ENCODE peak calls at places on chromosomes 7 and 10, in six cellular contexts. W is GM23248; V is spleen; U is PC-3; S is uterus; I is CD4-positive, alpha-beta T cell. Q is an unnamed sample.

GRCh38 chr10:65723525-65723924 is 1202.3 kb upstream of the LRRTM3 start:
- DNase-seq in W (no peak), V (no peak), U (no peak), S (no peak), I (no peak), Q (no peak)

GRCh38 chr10:62850646-62851045 is 34.5 kb upstream of the EGR2 start:
- DNase-seq in W (no peak), V (no peak), U (no peak), S (no peak), I (no peak), Q (no peak)

GRCh38 chr7:46071076-46071475 is 150.0 kb upstream of the IGFBP3 start:
- DNase-seq in W (peak), V (no peak), U (no peak), S (no peak), I (no peak), Q (no peak)

GRCh38 chr10:6203331-6204062 is 765 bp downstream of the PFKFB3 start:
- DNase-seq in W (peak), V (peak), U (peak), S (peak), I (peak), Q (peak)

GRCh38 chr10:73039635-73040034 is 57.0 kb downstream of the P4HA1 start:
- DNase-seq in W (peak), V (no peak), U (peak), S (no peak), I (no peak), Q (peak)

GRCh38 chr10:14665304-14665703 is 109.4 kb downstream of the FAM107B start:
- DNase-seq in W (peak), V (no peak), U (peak), S (no peak), I (no peak), Q (no peak)

GRCh38 chr7:94223375-94224084 is 171.2 kb upstream of the COL1A2 start:
- DNase-seq in W (peak), V (no peak), U (peak), S (no peak), I (no peak), Q (no peak)

GRCh38 chr7:130420943-130421578 is 19.8 kb downstream of the CEP41 start:
- DNase-seq in W (peak), V (no peak), U (peak), S (no peak), I (no peak), Q (no peak)

GRCh38 chr10:104339469-104340098 is 1.3 kb upstream of the ITPRIP start:
- DNase-seq in W (peak), V (no peak), U (peak), S (peak), I (no peak), Q (no peak)

GRCh38 chr7:47635091-47636090 is 53.5 kb upstream of the TNS3 start:
- DNase-seq in W (no peak), V (no peak), U (peak), S (peak), I (no peak), Q (peak)

GRCh38 chr10:112000466-112000865 is 183.1 kb downstream of the GPAM start:
- DNase-seq in W (peak), V (no peak), U (no peak), S (no peak), I (no peak), Q (peak)

GRCh38 chr10:119517235-119518141 is 25.0 kb downstream of the RGS10 start:
- DNase-seq in W (peak), V (peak), U (peak), S (no peak), I (peak), Q (peak)

GRCh38 chr10:103814626-103815370 is 40.6 kb downstream of the SH3PXD2A start:
- DNase-seq in W (no peak), V (no peak), U (no peak), S (no peak), I (no peak), Q (no peak)

GRCh38 chr10:61761825-61762217 is 99.1 kb downstream of the CABCOCO1 start:
- DNase-seq in W (no peak), V (no peak), U (peak), S (no peak), I (no peak), Q (no peak)

GRCh38 chr10:4671451-4672145 is 154.4 kb upstream of the AKR1E2 start:
- DNase-seq in W (peak), V (no peak), U (peak), S (no peak), I (no peak), Q (no peak)

GRCh38 chr10:103793920-103794883 is 61.2 kb downstream of the SH3PXD2A start:
- DNase-seq in W (no peak), V (no peak), U (peak), S (peak), I (no peak), Q (no peak)

GRCh38 chr10:62027841-62028501 is 126.5 kb downstream of the ARID5B start:
- DNase-seq in W (peak), V (no peak), U (peak), S (no peak), I (no peak), Q (no peak)

GRCh38 chr7:110852156-110852858 is 238.6 kb upstream of the LRRN3 start:
- DNase-seq in W (no peak), V (no peak), U (peak), S (no peak), I (no peak), Q (no peak)

DNA sequence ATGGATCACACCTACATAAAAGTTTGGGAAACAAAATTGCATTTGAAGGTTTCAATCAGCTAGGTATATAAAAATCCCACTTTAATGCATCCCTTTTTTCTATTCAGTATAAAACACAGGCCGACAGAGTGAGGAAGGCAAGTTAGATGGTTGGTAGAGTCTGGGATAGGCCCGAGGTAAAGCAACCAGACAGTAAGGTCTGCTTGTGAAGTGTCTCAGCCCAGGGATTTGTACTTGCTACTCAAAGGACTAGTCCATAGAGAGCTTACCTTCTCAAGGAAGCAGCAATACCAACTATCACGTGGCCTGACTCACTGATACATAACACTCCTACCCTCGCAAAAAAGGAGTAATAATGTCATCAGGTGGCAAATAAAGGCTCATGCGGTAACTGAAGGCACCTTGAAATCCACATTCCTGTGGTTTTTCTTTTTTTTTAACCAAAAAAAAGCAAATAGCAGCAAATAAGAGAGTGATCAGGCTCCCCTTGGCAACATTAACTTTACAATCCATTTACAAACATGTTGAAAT is 56.2 kb upstream of the ATP6V0A4 start:
- DNase-seq in W (no peak), V (no peak), U (peak), S (no peak), I (no peak), Q (no peak)
- H3K27ac ChIP-seq in W (no peak), V (no peak), U (peak), S (no peak), I (no peak), Q (no peak)

DNA sequence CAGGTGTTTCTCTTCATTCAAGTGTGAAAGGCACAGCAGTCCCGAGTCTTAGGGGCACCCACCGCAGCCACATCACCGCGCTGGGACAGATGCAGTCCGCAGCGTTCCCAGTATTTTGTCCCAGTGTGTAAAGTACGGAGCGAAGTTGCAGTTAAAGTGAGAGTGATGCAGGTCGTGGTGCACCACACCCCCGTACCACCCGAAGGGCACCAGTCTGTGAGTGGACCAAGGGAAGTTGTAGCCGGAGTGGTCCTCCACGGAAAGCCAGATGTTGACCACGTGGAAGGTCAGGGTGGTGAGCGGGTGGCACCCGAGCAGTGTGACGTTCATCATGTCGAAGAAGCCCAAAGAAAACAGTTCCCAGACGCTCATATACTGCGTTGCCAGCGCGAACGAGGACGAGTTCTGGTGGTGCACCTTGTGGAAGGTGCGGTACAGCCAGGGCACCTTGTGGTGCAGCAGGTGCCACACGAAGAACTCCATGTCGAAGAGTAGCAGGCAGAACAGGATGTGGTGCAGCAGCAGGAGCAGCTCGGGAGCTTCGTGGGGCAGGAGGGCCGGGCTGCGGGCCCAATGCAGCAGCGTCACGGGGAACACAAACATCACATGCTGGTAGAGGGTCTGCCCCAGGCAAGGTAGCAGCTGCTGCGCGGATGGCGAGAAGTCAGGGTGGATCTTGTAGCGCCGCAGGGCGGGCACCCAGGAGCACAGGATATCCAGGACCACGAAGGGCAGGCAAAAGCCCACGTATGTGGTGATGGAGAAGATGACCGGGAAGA is 526 bp downstream of the CH25H start:
- DNase-seq in W (peak), V (peak), U (no peak), S (peak), I (peak), Q (no peak)
- H3K27ac ChIP-seq in W (peak), V (peak), U (no peak), S (peak), I (no peak), Q (no peak)

DNA sequence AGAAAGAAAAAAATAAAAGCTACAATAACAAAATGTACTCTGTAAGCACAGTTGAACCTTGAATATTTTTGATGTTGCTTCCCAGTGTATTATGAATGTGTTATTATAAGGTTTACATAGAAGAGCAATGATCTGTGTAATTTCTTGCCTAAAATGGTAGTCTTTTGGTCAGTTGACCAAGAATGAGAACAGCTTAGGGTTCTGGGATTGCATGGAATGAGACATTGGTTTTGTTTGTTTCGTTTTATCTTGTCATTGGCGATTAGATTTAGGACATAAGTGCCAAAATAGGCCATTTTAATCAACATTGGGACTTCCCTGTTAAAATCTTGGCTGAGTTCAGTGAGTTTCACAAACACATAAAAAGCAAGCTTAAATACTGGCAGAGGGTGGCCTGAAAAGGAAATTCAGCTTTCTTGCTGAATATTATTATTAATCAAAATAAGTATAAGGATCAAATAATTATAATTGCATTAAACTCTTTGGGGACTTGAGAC is 49.1 kb upstream of the GLCCI1 start:
- DNase-seq in W (no peak), V (no peak), U (no peak), S (no peak), I (no peak), Q (no peak)
- H3K27ac ChIP-seq in W (no peak), V (peak), U (no peak), S (no peak), I (no peak), Q (no peak)

GRCh38 chr7:120852700-120853099 is 5.2 kb downstream of the TSPAN12 start:
- DNase-seq in W (no peak), V (no peak), U (no peak), S (no peak), I (no peak), Q (no peak)
- H3K27ac ChIP-seq in W (no peak), V (no peak), U (no peak), S (no peak), I (no peak), Q (no peak)

GRCh38 chr10:102341038-102341688 is 54.3 kb upstream of the NFKB2 start:
- DNase-seq in W (peak), V (no peak), U (no peak), S (no peak), I (no peak), Q (no peak)
- H3K27ac ChIP-seq in W (peak), V (no peak), U (no peak), S (no peak), I (no peak), Q (no peak)

GRCh38 chr10:29150010-29150409 is 138.9 kb upstream of the LYZL1 start:
- DNase-seq in W (no peak), V (no peak), U (no peak), S (no peak), I (no peak), Q (no peak)
- H3K27ac ChIP-seq in W (no peak), V (no peak), U (no peak), S (no peak), I (no peak), Q (no peak)